ENCODE peak calls at places on chromosomes 1 and 21, in six cellular contexts. P is GM23248, B is A549, D is PC-9, H is fibroblast of lung, N is endothelial cell of umbilical vein. I is an unnamed sample.

GRCh38 chr1:93758842-93759515 is 77.3 kb upstream of the BCAR3 start:
- DNase-seq in P (peak; percentile 23), B (no peak), D (peak; percentile 60), H (peak; percentile 96), N (peak; percentile 15), I (no peak)

GRCh38 chr21:21230672-21231071 is 232.5 kb downstream of the NCAM2 start:
- DNase-seq in P (peak; percentile 15), B (no peak), D (no peak), H (peak; percentile 19), N (no peak), I (no peak)

GRCh38 chr1:12501661-12502060 is 116.3 kb downstream of the DHRS3 start:
- DNase-seq in P (peak; percentile 89), B (no peak), D (no peak), H (peak; percentile 74), N (peak; percentile 76), I (peak; percentile 69)

GRCh38 chr1:18175530-18176377 is 68.2 kb downstream of the IGSF21 start:
- DNase-seq in P (no peak), B (no peak), D (no peak), H (no peak), N (no peak), I (no peak)

GRCh38 chr21:30233636-30234035 is 17.7 kb upstream of the CLDN8 start:
- DNase-seq in P (no peak), B (no peak), D (no peak), H (no peak), N (no peak), I (no peak)

GRCh38 chr1:71298633-71299032 is 217.8 kb upstream of the ZRANB2 start:
- DNase-seq in P (peak; percentile 54), B (no peak), D (no peak), H (peak; percentile 36), N (no peak), I (peak; percentile 21)

GRCh38 chr1:109240158-109241152 is 8.9 kb upstream of the CELSR2 start:
- DNase-seq in P (peak; percentile 91), B (no peak), D (peak; percentile 69), H (peak; percentile 54), N (no peak), I (peak; percentile 97)

GRCh38 chr1:97832490-97832889 is 88.3 kb downstream of the DPYD start:
- DNase-seq in P (no peak), B (no peak), D (no peak), H (peak; percentile 36), N (no peak), I (no peak)

GRCh38 chr1:43872280-43872679 is 61.3 kb upstream of the ARTN start:
- DNase-seq in P (no peak), B (no peak), D (peak; percentile 26), H (no peak), N (no peak), I (peak; percentile 52)

GRCh38 chr1:17347769-17348592 is 24.0 kb upstream of the PADI6 start:
- DNase-seq in P (peak; percentile 65), B (peak; percentile 32), D (peak; percentile 75), H (peak; percentile 19), N (no peak), I (peak; percentile 95)

GRCh38 chr1:222880586-222880985 is 65.7 kb downstream of the DISP1 start:
- DNase-seq in P (peak; percentile 75), B (no peak), D (no peak), H (peak; percentile 61), N (peak; percentile 10), I (peak; percentile 57)

GRCh38 chr21:41766051-41766882 is 585 bp downstream of the RIPK4 start:
- DNase-seq in P (peak; percentile 37), B (no peak), D (no peak), H (no peak), N (no peak), I (no peak)

GRCh38 chr1:225653463-225654276 is 747 bp upstream of the ENAH start:
- DNase-seq in P (peak; percentile 89), B (peak; percentile 51), D (peak; percentile 68), H (peak; percentile 72), N (peak; percentile 83), I (peak; percentile 63)

GRCh38 chr1:225652726-225653462 is at the start of gene ENAH:
- DNase-seq in P (peak; percentile 93), B (peak; percentile 65), D (peak; percentile 90), H (peak; percentile 80), N (peak; percentile 73), I (peak; percentile 76)

GRCh38 chr1:225654688-225655508 is 2.0 kb upstream of the ENAH start:
- DNase-seq in P (no peak), B (no peak), D (no peak), H (no peak), N (no peak), I (no peak)

GRCh38 chr1:225655509-225656258 is 2.8 kb upstream of the ENAH start:
- DNase-seq in P (peak; percentile 96), B (peak; percentile 70), D (peak; percentile 56), H (peak; percentile 99), N (peak; percentile 92), I (peak; percentile 92)

DNA sequence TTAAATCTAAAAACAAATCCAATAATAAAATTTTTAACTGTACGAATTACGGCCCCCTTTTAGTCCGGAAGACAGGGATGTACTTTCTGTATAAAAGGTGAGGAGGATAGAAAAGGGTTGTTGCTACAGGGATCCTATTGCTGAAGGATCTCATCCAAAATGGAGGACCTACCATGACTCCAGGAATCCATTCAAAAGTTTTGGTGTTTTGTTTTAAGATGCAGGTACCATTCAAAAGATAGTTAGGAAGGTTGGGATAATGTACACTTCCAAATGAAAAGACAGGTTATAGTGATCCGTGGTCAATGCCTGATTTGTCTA is 1.3 kb upstream of the ENAH start:
- DNase-seq in P (peak; percentile 22), B (peak; percentile 37), D (no peak), H (no peak), N (no peak), I (no peak)
- H3K27ac ChIP-seq in P (peak overlapping the region; percentile 94), B (peak overlapping the region; percentile 95), D (peak overlapping the region; percentile 89), H (peak overlapping the region; percentile 99), N (peak overlapping the region; percentile 94), I (peak overlapping the region; percentile 72)

DNA sequence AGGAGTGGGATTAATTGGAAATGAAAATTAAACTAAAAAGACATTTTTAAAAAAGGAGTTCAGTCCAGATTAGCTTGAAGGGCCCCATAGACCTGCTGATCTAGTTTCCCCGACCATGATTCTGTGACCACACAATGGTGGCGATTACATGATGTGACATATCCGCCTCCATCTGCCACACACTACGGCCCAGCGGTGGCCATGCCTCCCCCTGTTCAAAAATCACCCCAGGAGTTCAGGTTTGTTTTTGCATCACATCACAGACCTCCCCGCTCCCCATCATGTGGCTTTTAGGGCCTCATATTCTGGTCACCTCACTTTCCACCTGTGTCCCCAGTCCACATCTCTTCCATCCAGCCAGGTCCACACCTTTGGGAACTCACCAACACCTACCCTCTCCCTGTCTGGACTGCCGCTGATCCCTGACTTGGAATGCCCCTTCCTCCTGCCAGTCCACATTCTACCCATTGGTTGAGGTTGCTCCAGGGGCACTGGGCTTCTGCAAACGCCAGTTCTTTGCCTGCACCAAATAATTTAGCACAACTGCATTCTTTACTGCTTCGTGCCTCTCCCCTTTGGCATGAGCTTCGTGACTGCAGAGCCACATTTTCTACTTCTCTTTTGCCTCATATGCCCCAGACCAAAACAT is 38.9 kb downstream of the CD247 start:
- DNase-seq in P (no peak), B (no peak), D (no peak), H (no peak), N (no peak), I (no peak)
- H3K4me2 ChIP-seq in P (no peak overlapping the region), B (no peak overlapping the region), D (no peak overlapping the region), H (no peak overlapping the region), N (no peak overlapping the region), I (no peak overlapping the region)

GRCh38 chr1:20167126-20167525 is 18.8 kb upstream of the UBXN10 start:
- DNase-seq in P (no peak), B (no peak), D (no peak), H (no peak), N (no peak), I (peak; percentile 23)
- H3K27ac ChIP-seq in P (no peak overlapping the region), B (no peak overlapping the region), D (no peak overlapping the region), H (no peak overlapping the region), N (no peak overlapping the region), I (no peak overlapping the region)

GRCh38 chr1:54471588-54471987 is 65.4 kb upstream of the SSBP3 start:
- DNase-seq in P (no peak), B (no peak), D (no peak), H (no peak), N (no peak), I (no peak)
- H3K4me2 ChIP-seq in P (no peak overlapping the region), B (no peak overlapping the region), D (no peak overlapping the region), H (no peak overlapping the region), N (no peak overlapping the region), I (no peak overlapping the region)

I was measured in mammary epithelial cell.